ENCODE peak calls at places on chromosomes 13 and 19, in seven cellular contexts. X is SK-N-SH, F is K562, H is HCT116, I is H1, L is HepG2, O is GM12878. J is an unnamed sample.

GRCh38 chr19:36215276-36216171 is 618 bp downstream of the ZNF146 start:
- DNase-seq in H (no peak), I (no peak), O (no peak), X (peak), F (no peak), L (no peak), J (no peak)

GRCh38 chr19:18437481-18438330 is at the start of gene ISYNA1:
- DNase-seq in L (peak), H (no peak), O (no peak), X (peak), F (peak), I (no peak), J (peak)

GRCh38 chr13:41610426-41610825 is 153.1 kb downstream of the RGCC start:
- DNase-seq in X (no peak), L (peak), H (no peak), O (no peak), I (no peak), F (no peak), J (no peak)

GRCh38 chr13:28719656-28720055 is 886 bp upstream of the SLC46A3 start:
- DNase-seq in O (no peak), F (no peak), H (no peak), L (no peak), X (no peak), I (no peak), J (no peak)

GRCh38 chr19:4089400-4089908 is 22.8 kb upstream of the ZBTB7A start:
- DNase-seq in O (no peak), F (no peak), I (no peak), X (no peak), H (no peak), L (no peak), J (no peak)

GRCh38 chr19:5074418-5074817 is 105.5 kb downstream of the KDM4B start:
- DNase-seq in H (no peak), I (no peak), O (no peak), X (no peak), L (no peak), F (no peak), J (no peak)

GRCh38 chr13:30905932-30906383 is at the start of gene MEDAG:
- DNase-seq in H (no peak), O (no peak), L (no peak), F (no peak), X (no peak), I (no peak), J (no peak)

GRCh38 chr19:3114018-3114726 is 20.0 kb downstream of the GNA11 start:
- DNase-seq in O (no peak), L (no peak), X (no peak), F (no peak), I (no peak), H (no peak), J (no peak)

GRCh38 chr13:31267126-31267784 is 67.5 kb downstream of the B3GLCT start:
- DNase-seq in I (no peak), O (no peak), F (no peak), X (no peak), H (no peak), L (no peak), J (no peak)

GRCh38 chr19:12639901-12640613 is 26.5 kb downstream of the MAN2B1 start:
- DNase-seq in I (peak), O (peak), L (peak), F (peak), X (peak), H (peak), J (no peak)

GRCh38 chr19:47891923-47892666 is 6.0 kb upstream of the SULT2A1 start:
- DNase-seq in I (no peak), X (no peak), O (no peak), L (peak), F (peak), H (no peak), J (peak)

GRCh38 chr19:19562665-19563347 is 24.7 kb downstream of the CILP2 start:
- DNase-seq in O (no peak), F (peak), L (no peak), X (no peak), I (no peak), H (no peak), J (no peak)

GRCh38 chr13:52899206-52899605 is 50.8 kb upstream of the PCDH8 start:
- DNase-seq in I (no peak), L (no peak), X (no peak), F (no peak), H (no peak), O (no peak), J (no peak)

GRCh38 chr13:59354665-59355064 is 809.1 kb downstream of the DIAPH3 start:
- DNase-seq in L (no peak), H (no peak), I (no peak), O (no peak), F (no peak), X (no peak), J (no peak)

GRCh38 chr19:48501961-48502719 is 9.5 kb downstream of the LMTK3 start:
- DNase-seq in O (peak), I (peak), H (peak), L (peak), X (peak), F (peak), J (peak)

DNA sequence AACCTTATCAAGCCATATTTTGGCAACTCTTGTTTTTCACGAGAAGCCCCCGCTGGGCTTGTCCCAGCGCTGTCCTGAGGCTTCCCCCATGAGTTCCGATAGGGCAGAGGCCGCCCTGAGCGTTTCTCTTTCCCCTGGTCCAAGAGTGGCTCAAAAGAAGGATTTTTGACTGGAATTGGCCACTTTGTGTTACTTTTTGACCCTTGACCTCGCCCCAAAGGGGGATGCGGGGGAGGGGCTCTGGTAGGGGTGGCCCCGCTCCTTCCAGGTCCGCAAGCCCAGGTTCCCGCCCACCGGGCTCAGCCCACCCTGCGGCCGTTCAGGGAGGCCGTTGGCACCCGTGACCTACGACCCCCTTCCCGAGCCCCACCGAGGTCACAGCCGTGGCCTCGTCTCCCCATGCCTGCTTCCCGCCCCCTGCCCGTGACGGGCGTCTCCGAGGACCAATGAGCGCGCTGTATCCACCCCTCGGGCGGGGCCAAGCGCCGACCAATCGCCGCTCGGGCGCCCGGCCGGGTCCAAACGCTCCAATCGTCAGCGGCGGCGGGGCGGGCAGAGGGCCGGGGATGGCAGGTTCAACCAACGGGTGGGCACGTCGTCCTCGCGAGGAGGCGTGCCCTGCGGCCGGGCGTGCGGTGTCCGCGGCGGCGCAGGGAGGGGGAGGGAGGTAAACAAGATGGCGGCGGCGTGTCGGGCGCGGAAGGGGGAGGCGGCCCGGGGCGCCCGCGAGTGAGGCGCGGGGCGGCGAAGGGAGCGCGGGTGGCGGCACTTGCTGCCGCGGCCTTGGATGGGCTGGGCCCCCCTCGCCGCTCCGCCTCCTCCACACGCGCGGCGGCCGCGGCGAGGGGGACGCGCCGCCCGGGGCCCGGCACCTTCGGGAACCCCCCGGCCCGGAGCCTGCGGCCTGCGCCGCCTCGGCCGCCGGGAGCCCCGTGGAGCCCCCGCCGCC is at the start of gene STK11:
- DNase-seq in H (peak), O (peak), F (peak), I (peak), X (peak), L (peak), J (peak)
- TF ChIP-seq JUND in H (no peak), O (no peak), F (no peak), I (no peak), X (no peak), L (no peak), J (no peak)

DNA sequence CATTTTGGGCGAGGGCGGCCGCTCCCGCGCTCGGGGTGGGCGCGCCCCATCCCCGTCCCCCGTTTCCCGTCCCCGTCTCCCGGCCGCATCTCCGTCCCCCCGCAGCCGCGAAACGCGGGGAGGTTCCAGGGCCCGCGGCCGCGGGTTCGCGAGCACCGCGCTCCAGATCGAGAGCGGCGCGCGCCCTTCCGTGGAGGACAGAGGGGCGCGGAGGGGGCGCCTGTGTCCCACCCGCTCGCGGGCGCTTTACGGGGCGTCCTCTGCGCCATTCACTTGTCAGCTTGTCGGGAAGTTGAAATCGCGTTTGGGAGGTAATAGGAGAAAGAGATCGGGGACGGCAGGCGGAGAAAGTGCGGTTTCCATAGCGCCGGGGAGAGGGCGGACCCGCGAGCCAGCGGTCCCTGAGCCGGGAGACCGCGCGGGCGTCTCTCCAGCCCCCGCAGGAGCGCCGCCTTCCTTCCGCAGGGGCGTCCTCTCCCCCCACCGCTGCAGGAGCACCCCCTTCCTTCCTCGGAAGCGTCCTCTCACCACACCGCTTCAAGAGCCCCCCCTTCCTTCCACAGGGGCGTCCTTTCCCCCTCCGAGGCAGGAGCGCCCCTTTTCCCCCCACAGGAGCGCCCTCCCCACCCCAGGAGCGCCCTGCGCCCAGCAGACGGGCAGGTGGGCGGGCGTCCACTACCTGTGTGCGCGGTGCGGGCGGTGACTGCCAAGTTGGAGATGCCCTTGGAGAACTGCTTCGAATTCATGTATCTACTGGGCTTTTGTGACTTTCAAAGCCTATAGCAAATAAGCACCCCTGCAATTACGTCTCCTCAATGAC is 962 bp upstream of the IRS2 start:
- DNase-seq in X (peak), L (no peak), O (no peak), I (no peak), F (peak), H (no peak), J (peak)
- TF ChIP-seq JUND in X (no peak), L (no peak), O (no peak), I (no peak), F (no peak), H (no peak), J (no peak)

DNA sequence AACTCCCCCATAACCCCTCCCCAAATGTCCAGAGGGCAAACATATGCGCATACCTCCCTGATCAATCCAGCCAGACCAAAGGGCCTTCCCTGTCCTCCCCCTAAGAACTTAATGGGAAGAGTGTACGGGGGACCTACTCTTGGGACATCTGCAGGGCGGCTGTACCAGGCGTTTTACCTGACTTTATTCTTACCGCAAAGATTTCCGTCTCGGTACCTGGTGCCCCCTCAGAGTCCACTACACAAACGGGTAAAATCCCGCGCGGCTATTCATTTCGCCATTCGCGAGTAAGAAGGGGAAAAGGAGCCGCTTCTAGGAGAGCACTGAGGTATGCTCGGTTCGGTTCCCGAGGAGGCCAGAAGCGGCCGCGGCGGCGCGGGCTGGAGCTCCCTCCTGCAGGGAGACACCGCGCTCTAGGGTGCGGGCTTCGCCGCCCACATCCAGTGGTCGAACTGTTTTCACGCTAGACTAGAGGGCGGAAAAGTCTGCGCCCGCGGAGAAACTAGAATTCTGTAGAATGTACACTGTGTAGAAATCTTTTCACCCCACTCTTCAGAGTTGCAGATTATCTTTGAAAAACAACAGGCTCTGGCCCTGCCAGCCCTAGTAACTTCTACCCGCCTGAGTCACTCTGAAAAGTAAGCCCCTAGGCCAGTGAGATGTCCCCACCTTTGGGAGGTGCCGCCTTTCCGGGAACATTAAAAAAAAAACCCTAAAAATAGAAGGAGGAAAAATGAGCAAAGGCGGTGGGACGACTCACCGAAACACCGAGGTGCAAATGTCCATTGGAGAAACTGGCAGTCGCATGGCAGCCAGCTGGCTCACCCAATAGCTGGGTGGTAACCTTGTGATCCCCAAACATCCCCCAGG is 3.8 kb upstream of the TSHZ3 start:
- DNase-seq in X (peak), H (no peak), F (no peak), O (no peak), L (no peak), I (no peak), J (no peak)
- TF ChIP-seq JUND in X (no peak), H (no peak), F (no peak), O (no peak), L (no peak), I (no peak), J (no peak)

GRCh38 chr13:98476106-98476505 is 100.8 kb downstream of the STK24 start:
- DNase-seq in I (no peak), H (no peak), F (no peak), X (peak), O (no peak), L (no peak), J (no peak)
- TF ChIP-seq JUND in I (no peak), H (no peak), F (no peak), X (no peak), O (no peak), L (no peak), J (no peak)

DNA sequence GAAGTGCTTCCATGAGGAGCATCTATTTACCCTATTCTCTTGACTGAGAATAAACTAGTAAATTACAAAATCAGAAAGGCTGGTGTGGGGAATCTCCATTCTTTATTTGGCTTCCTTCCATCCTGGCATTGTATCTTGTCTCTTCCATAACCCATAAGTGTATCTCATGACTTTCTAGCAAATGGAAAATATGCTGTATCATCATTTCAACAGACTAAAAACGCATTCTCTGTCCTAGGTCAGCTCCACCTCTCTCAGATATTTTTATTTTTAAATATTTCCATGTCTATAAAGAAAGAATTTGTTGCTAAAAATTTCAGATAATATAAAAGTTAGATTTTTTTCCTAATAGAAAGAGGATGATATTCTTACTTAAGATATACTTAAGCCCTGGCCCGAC is 154.2 kb upstream of the MYO16 start:
- DNase-seq in I (no peak), H (no peak), X (no peak), L (no peak), O (no peak), F (no peak), J (no peak)
- TF ChIP-seq JUND in I (no peak), H (no peak), X (no peak), L (no peak), O (no peak), F (no peak), J (no peak)

DNA sequence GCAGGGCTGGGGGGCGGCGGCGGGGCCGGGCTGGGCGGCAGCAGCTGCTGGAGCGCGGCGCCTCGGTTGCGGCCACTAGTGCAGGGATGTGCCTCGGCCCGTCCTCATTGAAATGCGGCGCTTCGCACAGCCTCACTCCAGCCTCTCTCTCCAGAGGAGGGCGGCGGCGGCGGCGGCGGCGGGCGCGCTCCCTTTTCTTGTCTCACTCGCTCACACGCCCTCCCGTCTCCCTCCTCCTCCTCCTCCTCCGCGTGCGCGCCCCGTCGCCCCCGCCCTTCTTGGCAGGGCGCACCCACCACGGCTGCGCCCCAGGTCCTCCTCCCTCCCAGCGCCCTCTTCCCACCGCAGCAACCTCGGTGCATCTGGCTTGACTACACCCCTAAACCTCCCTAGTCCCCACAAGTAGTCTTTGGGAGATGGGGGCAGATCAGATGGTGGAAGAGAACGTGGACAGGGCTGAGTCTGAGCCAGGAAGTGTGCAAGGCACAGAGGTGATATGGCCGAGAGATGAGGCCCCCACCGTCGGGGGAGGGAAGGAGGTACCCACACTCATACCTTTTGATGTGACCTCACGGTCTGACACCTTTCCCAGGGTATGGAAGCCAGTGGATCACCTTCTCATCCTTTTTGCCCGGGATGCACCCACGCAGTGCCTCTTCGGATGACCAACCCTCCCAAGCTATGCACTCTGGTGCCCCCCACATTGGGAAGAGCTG is at the start of gene DCLK1:
- DNase-seq in H (no peak), L (no peak), X (peak), O (no peak), I (no peak), F (no peak), J (no peak)
- TF ChIP-seq JUND in H (no peak), L (no peak), X (no peak), O (no peak), I (no peak), F (no peak), J (no peak)